ENCODE peak calls at places on chromosomes 3 and 15, in eight cellular contexts. J, S, P, Z, K, D, Y and B are unnamed samples.

GRCh38 chr15:74179983-74180688 is 6.6 kb downstream of the ISLR start:
- DNase-seq in J (no peak), S (peak; percentile 55), P (no peak), Z (peak; percentile 31), K (no peak), D (peak; percentile 18), Y (no peak), B (no peak)

GRCh38 chr3:19702416-19703078 is 231.5 kb downstream of the EFHB start:
- DNase-seq in J (no peak), S (no peak), P (no peak), Z (no peak), K (no peak), D (no peak), Y (no peak), B (peak; percentile 47)

GRCh38 chr3:120554727-120555660 is 41.1 kb upstream of the NDUFB4 start:
- DNase-seq in J (no peak), S (no peak), P (no peak), Z (no peak), K (no peak), D (no peak), Y (no peak), B (no peak)

GRCh38 chr3:143158549-143158988 is 39.0 kb downstream of the CHST2 start:
- DNase-seq in J (no peak), S (no peak), P (no peak), Z (no peak), K (no peak), D (no peak), Y (no peak), B (no peak)

GRCh38 chr3:79139395-79140060 is 628.3 kb downstream of the ROBO1 start:
- DNase-seq in J (no peak), S (no peak), P (no peak), Z (no peak), K (no peak), D (no peak), Y (no peak), B (no peak)

GRCh38 chr3:130772124-130772523 is 25.5 kb upstream of the PIK3R4 start:
- DNase-seq in J (no peak), S (no peak), P (no peak), Z (no peak), K (no peak), D (no peak), Y (no peak), B (no peak)

GRCh38 chr3:79845546-79845945 is 77.7 kb upstream of the ROBO1 start:
- DNase-seq in J (no peak), S (no peak), P (no peak), Z (no peak), K (no peak), D (no peak), Y (no peak), B (no peak)

GRCh38 chr3:174436367-174436766 is 422.8 kb upstream of the NAALADL2 start:
- DNase-seq in J (no peak), S (no peak), P (no peak), Z (no peak), K (no peak), D (no peak), Y (peak; percentile 25), B (no peak)

GRCh38 chr15:56996746-56997470 is 78.5 kb downstream of the TCF12 start:
- DNase-seq in J (no peak), S (no peak), P (no peak), Z (no peak), K (no peak), D (no peak), Y (no peak), B (no peak)

GRCh38 chr3:31377045-31377642 is 155.6 kb upstream of the STT3B start:
- DNase-seq in J (peak; percentile 100), S (peak; percentile 77), P (no peak), Z (no peak), K (peak; percentile 95), D (peak; percentile 74), Y (peak; percentile 9), B (no peak)

GRCh38 chr3:28651159-28651558 is 302.5 kb upstream of the AZI2 start:
- DNase-seq in J (no peak), S (no peak), P (no peak), Z (no peak), K (no peak), D (no peak), Y (no peak), B (no peak)

DNA sequence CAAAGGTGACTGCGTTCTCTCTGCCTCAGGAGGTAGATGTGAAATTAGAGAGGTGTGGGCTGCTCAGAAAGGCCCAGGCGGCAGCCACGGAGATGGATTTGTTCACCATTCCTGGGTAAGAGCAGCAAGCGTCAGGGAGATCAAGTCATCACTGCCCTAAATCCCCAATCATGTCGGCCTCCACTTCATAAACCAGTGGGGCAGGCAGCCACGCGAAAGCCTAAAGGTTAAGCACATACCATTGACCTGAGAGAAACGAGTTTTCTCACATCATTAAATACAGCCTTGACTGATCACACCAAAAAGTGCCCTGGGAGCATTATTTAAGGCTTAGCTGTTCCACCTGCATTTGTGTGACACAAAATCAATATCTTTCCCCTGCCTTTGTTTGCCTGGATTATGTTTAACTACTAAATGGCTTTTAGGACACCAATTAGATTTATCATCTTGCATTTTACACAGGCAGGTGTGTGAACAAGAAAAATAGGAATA is 50.7 kb upstream of the FOXB1 start:
- DNase-seq in J (no peak), S (no peak), P (no peak), Z (no peak), K (no peak), D (no peak), Y (no peak), B (no peak)
- TF ChIP-seq MAX in J (no peak), S (no peak), P (no peak), Z (no peak), K (no peak), D (no peak), Y (no peak), B (no peak)

GRCh38 chr15:43943511-43943910 is 116.7 kb downstream of the WDR76 start:
- DNase-seq in J (no peak), S (no peak), P (no peak), Z (no peak), K (no peak), D (no peak), Y (no peak), B (no peak)

GRCh38 chr15:43941071-43941470 is 114.3 kb downstream of the WDR76 start:
- DNase-seq in J (no peak), S (no peak), P (no peak), Z (no peak), K (no peak), D (no peak), Y (no peak), B (no peak)

GRCh38 chr15:43941555-43941954 is 114.8 kb downstream of the WDR76 start:
- DNase-seq in J (no peak), S (no peak), P (no peak), Z (no peak), K (no peak), D (no peak), Y (no peak), B (no peak)

GRCh38 chr15:43942157-43942556 is 115.4 kb downstream of the WDR76 start:
- DNase-seq in J (no peak), S (no peak), P (no peak), Z (no peak), K (no peak), D (no peak), Y (no peak), B (no peak)

DNA sequence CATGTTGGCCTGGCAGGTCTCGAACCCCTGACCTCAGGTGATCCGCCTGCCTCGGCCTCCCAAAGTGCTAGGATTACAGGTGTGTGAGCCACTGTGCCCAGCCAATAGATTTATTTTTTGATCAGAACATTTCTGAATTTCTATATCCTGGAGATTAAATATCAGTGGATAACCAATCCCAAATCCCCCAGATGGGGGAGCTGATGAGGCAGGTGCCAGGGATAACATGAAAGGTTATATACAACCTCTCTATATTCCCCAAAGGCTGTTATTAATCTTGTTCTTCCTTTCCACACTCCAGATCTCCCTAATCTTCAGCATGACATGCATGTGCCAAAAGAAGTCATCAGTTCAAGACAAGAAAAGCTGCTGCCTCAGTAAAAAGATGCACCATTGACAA is 112.3 kb downstream of the WDR76 start:
- DNase-seq in J (no peak), S (peak; percentile 17), P (peak; percentile 17), Z (peak; percentile 40), K (peak; percentile 12), D (peak; percentile 64), Y (peak; percentile 10), B (no peak)
- TF ChIP-seq MAX in J (no peak), S (no peak), P (no peak), Z (no peak), K (no peak), D (no peak), Y (no peak), B (no peak)

GRCh38 chr3:189458536-189458935 is 172.7 kb upstream of the TP63 start:
- DNase-seq in J (no peak), S (no peak), P (no peak), Z (peak; percentile 64), K (no peak), D (no peak), Y (no peak), B (no peak)
- TF ChIP-seq MAX in J (no peak), S (no peak), P (no peak), Z (no peak), K (no peak), D (no peak), Y (no peak), B (no peak)

GRCh38 chr3:157154563-157155333 is 5.2 kb downstream of the CCNL1 start:
- DNase-seq in J (no peak), S (no peak), P (no peak), Z (no peak), K (no peak), D (no peak), Y (no peak), B (no peak)

GRCh38 chr3:157159037-157159761 is 748 bp downstream of the CCNL1 start:
- DNase-seq in J (peak; percentile 69), S (peak; percentile 67), P (no peak), Z (peak; percentile 75), K (no peak), D (peak; percentile 58), Y (peak; percentile 78), B (peak; percentile 65)

GRCh38 chr3:157155591-157155990 is 4.4 kb downstream of the CCNL1 start:
- DNase-seq in J (no peak), S (no peak), P (no peak), Z (no peak), K (no peak), D (no peak), Y (no peak), B (no peak)

GRCh38 chr3:157157836-157158235 is 2.1 kb downstream of the CCNL1 start:
- DNase-seq in J (no peak), S (no peak), P (no peak), Z (no peak), K (no peak), D (no peak), Y (no peak), B (no peak)

DNA sequence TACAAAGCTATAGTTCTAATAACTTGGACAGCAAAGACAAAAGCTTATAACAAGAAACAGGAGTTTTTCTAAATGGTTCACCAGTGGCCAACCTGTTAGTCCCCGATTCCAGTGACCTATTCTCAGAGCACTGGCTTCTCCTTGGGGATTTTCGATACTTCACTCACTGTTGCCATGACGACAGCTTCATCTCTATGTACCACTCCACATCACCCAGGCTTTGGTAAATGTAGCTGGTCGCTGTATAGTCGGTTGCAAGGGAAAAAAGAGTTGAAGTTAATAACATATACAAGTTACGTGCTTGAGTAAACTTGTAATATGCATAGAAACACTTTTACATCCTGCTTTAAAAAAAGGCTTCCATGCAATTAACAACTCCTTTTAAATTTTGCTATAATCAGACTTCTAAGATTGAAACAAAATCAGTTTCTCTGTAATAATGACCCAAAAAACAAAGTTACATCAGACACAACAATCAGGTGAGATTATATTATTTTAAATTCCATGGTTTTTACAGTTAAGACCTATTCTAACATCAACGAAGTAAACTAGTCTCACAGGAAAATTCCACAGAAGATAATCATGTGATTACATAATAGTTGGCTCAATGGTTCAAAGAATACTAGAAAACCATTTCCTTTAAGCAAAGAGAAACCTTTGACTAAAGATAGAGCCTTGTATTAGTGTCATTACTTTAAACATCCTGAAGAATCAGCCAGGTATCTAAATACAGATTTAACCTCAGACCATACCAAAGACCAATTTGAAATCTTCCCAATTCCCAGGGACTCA is 2.9 kb downstream of the CCNL1 start:
- DNase-seq in J (peak; percentile 15), S (peak; percentile 33), P (no peak), Z (no peak), K (no peak), D (no peak), Y (peak; percentile 36), B (no peak)
- TF ChIP-seq MAX in J (no peak), S (no peak), P (no peak), Z (no peak), K (no peak), D (no peak), Y (no peak), B (no peak)